ENCODE peak calls at places on chromosomes 4 and X, in five cellular contexts. Y is CD8-positive, alpha-beta T cell; M is endothelial cell; H is GM12891; Z is neural crest cell. F is an unnamed sample.

GRCh38 chrX:53266175-53266574 is 15.2 kb downstream of the IQSEC2 start:
- DNase-seq in H (no peak), Z (no peak), M (no peak), Y (no peak), F (no peak)

GRCh38 chr4:57051100-57051499 is 59.1 kb downstream of the IGFBP7 start:
- DNase-seq in Z (no peak), Y (no peak), H (no peak), M (no peak), F (no peak)

GRCh38 chrX:115639481-115639880 is 78.5 kb downstream of the PLS3 start:
- DNase-seq in H (no peak), Y (no peak), M (no peak), Z (no peak), F (no peak)

GRCh38 chr4:41120297-41121217 is 93.8 kb downstream of the APBB2 start:
- DNase-seq in H (no peak), Y (no peak), M (no peak), Z (no peak), F (peak)

GRCh38 chrX:26414534-26414933 is 198.6 kb downstream of the MAGEB5 start:
- DNase-seq in Y (no peak), M (no peak), Z (no peak), H (no peak), F (no peak)

GRCh38 chr4:112112590-112113170 is 32.6 kb upstream of the FAM241A start:
- DNase-seq in M (no peak), H (no peak), Z (no peak), Y (no peak), F (no peak)

GRCh38 chrX:110012818-110013484 is 10.0 kb downstream of the TMEM164 start:
- DNase-seq in Y (no peak), H (no peak), Z (no peak), M (no peak), F (no peak)

GRCh38 chr4:151228196-151229119 is 48.5 kb upstream of the PRSS48 start:
- DNase-seq in Z (no peak), H (no peak), Y (no peak), M (no peak), F (no peak)

GRCh38 chr4:151807220-151807619 is 46.4 kb upstream of the GATB start:
- DNase-seq in M (no peak), Y (no peak), H (no peak), Z (no peak), F (no peak)

GRCh38 chr4:1604706-1605205 is 79.4 kb downstream of the FAM53A start:
- DNase-seq in H (no peak), M (no peak), Z (no peak), Y (no peak), F (no peak)

GRCh38 chrX:120408168-120408567 is 46.3 kb downstream of the ATP1B4 start:
- DNase-seq in Y (no peak), Z (no peak), M (no peak), H (no peak), F (no peak)

GRCh38 chr4:87844476-87844875 is 11.7 kb downstream of the MEPE start:
- DNase-seq in Y (no peak), H (no peak), Z (no peak), M (no peak), F (no peak)

GRCh38 chr4:87624698-87625097 is 16.4 kb downstream of the DSPP start:
- DNase-seq in Y (no peak), H (no peak), M (no peak), Z (no peak), F (no peak)

GRCh38 chr4:19583827-19584569 is 667.7 kb upstream of the SLIT2 start:
- DNase-seq in Z (no peak), M (no peak), Y (no peak), H (no peak), F (no peak)

GRCh38 chrX:44338361-44338760 is 5.1 kb downstream of the EFHC2 start:
- DNase-seq in M (no peak), Y (no peak), Z (no peak), H (no peak), F (no peak)

GRCh38 chr4:7434766-7435150 is at the start of gene PSAPL1:
- DNase-seq in Z (no peak), H (no peak), Y (no peak), M (no peak), F (no peak)

GRCh38 chrX:20252392-20253231 is 14.1 kb downstream of the RPS6KA3 start:
- DNase-seq in M (peak), Y (peak), H (no peak), Z (peak), F (peak)

GRCh38 chr4:37682701-37683401 is 3.3 kb downstream of the RELL1 start:
- DNase-seq in M (no peak), Z (no peak), Y (no peak), H (no peak), F (no peak)

GRCh38 chr4:40193578-40193977 is 3.3 kb upstream of the RHOH start:
- DNase-seq in M (no peak), Y (no peak), H (no peak), Z (no peak), F (no peak)

GRCh38 chr4:141540643-141541042 is 95.7 kb upstream of the IL15 start:
- DNase-seq in H (no peak), M (no peak), Y (no peak), Z (no peak), F (no peak)

GRCh38 chrX:42946544-42947223 is 168.7 kb upstream of the PPP1R2C start:
- DNase-seq in Z (no peak), Y (no peak), H (no peak), M (no peak), F (no peak)

GRCh38 chr4:2942037-2942531 is 21.1 kb downstream of the NOP14 start:
- DNase-seq in H (no peak), M (no peak), Z (no peak), Y (peak), F (no peak)

GRCh38 chr4:25403699-25404098 is 26.6 kb downstream of the ANAPC4 start:
- DNase-seq in M (no peak), Y (no peak), H (no peak), Z (no peak), F (no peak)

GRCh38 chr4:38873290-38873949 is 5.8 kb downstream of the FAM114A1 start:
- DNase-seq in Z (no peak), M (no peak), Y (no peak), H (no peak), F (peak)

GRCh38 chrX:15043538-15043937 is 170.3 kb downstream of the MOSPD2 start:
- DNase-seq in Z (no peak), H (no peak), M (no peak), Y (no peak), F (no peak)

GRCh38 chr4:37873383-37873782 is 17.5 kb upstream of the TBC1D1 start:
- DNase-seq in H (no peak), Y (no peak), M (no peak), Z (no peak), F (no peak)

GRCh38 chr4:163331629-163332360 is 601 bp downstream of the NPY1R start:
- DNase-seq in H (peak), Z (peak), Y (no peak), M (peak), F (no peak)

GRCh38 chrX:136954930-136955329 is 74.4 kb upstream of the RBMX start:
- DNase-seq in Z (no peak), H (no peak), M (no peak), Y (no peak), F (peak)

F was measured in foreskin melanocyte.